ENCODE peak calls at places on chromosome 7, in seven cellular contexts. T, P, E, N, B, J and G are unnamed samples.
A peak's percentile ranks its signal among the peaks of the same experiment; 100 is the strongest.

GRCh38 chr7:16432425-16432731 is 11.0 kb upstream of the CRPPA start:
- DNase-seq in T (no peak), P (no peak), E (no peak), N (no peak), B (no peak), J (no peak), G (no peak)

GRCh38 chr7:106653488-106653887 is 7.5 kb downstream of the CCDC71L start:
- DNase-seq in T (no peak), P (no peak), E (no peak), N (no peak), B (no peak), J (no peak), G (no peak)

GRCh38 chr7:45176886-45177731 is 19.5 kb downstream of the RAMP3 start:
- DNase-seq in T (no peak), P (no peak), E (no peak), N (peak; percentile 46), B (no peak), J (no peak), G (peak; percentile 44)

GRCh38 chr7:141189231-141189630 is 115.4 kb downstream of the TMEM178B start:
- DNase-seq in T (no peak), P (no peak), E (no peak), N (no peak), B (no peak), J (no peak), G (no peak)

GRCh38 chr7:33459340-33459751 is 330.0 kb downstream of the BBS9 start:
- DNase-seq in T (peak; percentile 29), P (no peak), E (peak; percentile 70), N (no peak), B (no peak), J (peak; percentile 66), G (no peak)

GRCh38 chr7:157499835-157500153 is 163.0 kb downstream of the DNAJB6 start:
- DNase-seq in T (no peak), P (no peak), E (no peak), N (peak; percentile 35), B (no peak), J (no peak), G (no peak)

GRCh38 chr7:117666019-117666418 is 186.2 kb downstream of the CFTR start:
- DNase-seq in T (peak; percentile 69), P (no peak), E (no peak), N (no peak), B (no peak), J (peak; percentile 83), G (no peak)

GRCh38 chr7:148650232-148650858 is 48.4 kb upstream of the CUL1 start:
- DNase-seq in T (peak; percentile 81), P (no peak), E (no peak), N (no peak), B (no peak), J (peak; percentile 65), G (no peak)

GRCh38 chr7:134014935-134015334 is 112.2 kb upstream of the LRGUK start:
- DNase-seq in T (peak; percentile 5), P (no peak), E (no peak), N (no peak), B (no peak), J (no peak), G (no peak)

GRCh38 chr7:128104109-128104742 is 73.0 kb upstream of the LRRC4 start:
- DNase-seq in T (no peak), P (no peak), E (peak; percentile 29), N (peak; percentile 65), B (no peak), J (no peak), G (no peak)

GRCh38 chr7:24024276-24024675 is 259.7 kb upstream of the NPY start:
- DNase-seq in T (no peak), P (no peak), E (no peak), N (no peak), B (no peak), J (no peak), G (no peak)

GRCh38 chr7:30974605-30975256 is 11.0 kb downstream of the GHRHR start:
- DNase-seq in T (peak; percentile 18), P (no peak), E (peak; percentile 82), N (no peak), B (no peak), J (peak; percentile 40), G (peak; percentile 77)

GRCh38 chr7:38316733-38317360 is 43.4 kb upstream of the TARP start:
- DNase-seq in T (no peak), P (no peak), E (no peak), N (no peak), B (no peak), J (peak; percentile 27), G (no peak)

GRCh38 chr7:53491041-53491440 is 455.6 kb downstream of the POM121L12 start:
- DNase-seq in T (no peak), P (no peak), E (no peak), N (no peak), B (no peak), J (no peak), G (no peak)

GRCh38 chr7:23529262-23529859 is 2.4 kb downstream of the TRA2A start:
- DNase-seq in T (no peak), P (no peak), E (no peak), N (no peak), B (no peak), J (no peak), G (no peak)

GRCh38 chr7:12028508-12028907 is 182.6 kb upstream of the TMEM106B start:
- DNase-seq in T (peak; percentile 84), P (no peak), E (no peak), N (no peak), B (no peak), J (peak; percentile 64), G (no peak)

GRCh38 chr7:25122373-25122772 is 2.7 kb downstream of the CYCS start:
- DNase-seq in T (peak; percentile 46), P (no peak), E (no peak), N (no peak), B (no peak), J (peak; percentile 75), G (no peak)

GRCh38 chr7:33065981-33066380 is 3.4 kb upstream of the NT5C3A start:
- DNase-seq in T (no peak), P (no peak), E (no peak), N (no peak), B (no peak), J (no peak), G (no peak)

GRCh38 chr7:33721895-33722294 is 183.4 kb upstream of the BMPER start:
- DNase-seq in T (no peak), P (no peak), E (no peak), N (no peak), B (no peak), J (peak; percentile 42), G (no peak)

GRCh38 chr7:130151591-130152269 is 53.5 kb downstream of the TMEM209 start:
- DNase-seq in T (peak; percentile 47), P (no peak), E (no peak), N (no peak), B (no peak), J (peak; percentile 23), G (no peak)

GRCh38 chr7:11461999-11462398 is 370.0 kb downstream of the THSD7A start:
- DNase-seq in T (no peak), P (no peak), E (no peak), N (no peak), B (no peak), J (no peak), G (no peak)

DNA sequence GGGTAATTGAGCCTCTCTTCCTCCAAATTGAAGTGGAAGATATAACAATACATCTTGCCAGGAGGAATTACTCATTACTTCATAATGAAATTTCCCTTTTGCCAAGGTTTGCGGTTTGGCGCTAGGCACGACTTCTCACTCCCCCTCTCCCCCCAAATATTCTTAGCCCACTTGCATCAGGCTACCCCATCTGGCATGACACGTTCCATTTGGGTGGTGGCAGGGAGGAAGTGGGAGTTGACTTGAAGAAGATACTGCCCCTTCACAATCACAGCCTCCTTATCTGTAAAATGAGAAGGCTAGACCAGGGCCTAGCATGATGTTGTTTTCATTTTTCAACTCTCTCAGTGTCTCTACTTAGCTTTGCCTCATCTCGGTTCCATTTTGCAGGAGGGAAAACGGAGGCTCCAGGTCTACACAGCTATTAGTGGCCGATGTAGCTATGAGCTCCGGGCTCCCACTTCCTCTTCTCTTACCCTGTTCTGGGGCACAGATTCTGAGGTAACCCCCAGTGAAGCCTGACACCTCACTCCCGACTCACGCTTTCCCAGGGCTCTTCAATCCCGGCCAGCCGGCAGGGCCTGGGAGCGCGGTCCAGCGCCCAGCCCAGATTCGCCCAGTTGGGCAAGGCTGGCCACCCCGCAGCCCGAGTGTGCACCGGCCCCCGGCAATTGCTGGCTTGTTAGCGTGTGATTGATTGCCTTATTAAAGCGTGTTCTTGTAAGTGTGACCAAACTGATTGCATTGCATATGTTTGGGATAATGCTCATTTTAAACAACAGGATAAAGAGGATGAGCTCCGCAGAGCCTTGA is 6.5 kb downstream of the EVX1 start:
- DNase-seq in T (peak; percentile 39), P (no peak), E (peak; percentile 55), N (no peak), B (no peak), J (no peak), G (no peak)
- H3K9me3 ChIP-seq in T (peaks cover 14% of the 10 kb centered on the region), P (no peaks in the 10 kb centered on the region), E (no peaks in the 10 kb centered on the region), N (no peaks in the 10 kb centered on the region), B (no peaks in the 10 kb centered on the region), J (peaks cover 21% of the 10 kb centered on the region), G (no peaks in the 10 kb centered on the region)

DNA sequence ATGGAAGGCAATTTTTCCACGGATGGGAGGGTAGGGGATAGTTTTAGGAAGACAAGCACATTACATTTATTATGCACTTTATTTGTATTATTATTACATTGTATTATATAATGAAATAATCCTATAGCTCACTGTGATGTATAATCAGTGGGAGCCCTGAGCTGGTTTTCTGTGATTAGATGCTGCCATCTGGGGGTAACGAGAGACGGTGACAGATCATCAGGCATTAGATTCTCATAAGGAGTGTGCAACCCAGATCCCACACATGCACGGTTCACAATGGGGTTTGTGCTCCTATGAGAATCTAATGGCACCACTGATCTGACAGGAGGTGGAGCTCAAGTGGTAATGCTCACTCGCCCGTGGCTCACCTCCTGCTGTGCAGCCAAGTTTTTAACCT is 103.9 kb upstream of the STK17A start:
- DNase-seq in T (no peak), P (no peak), E (no peak), N (no peak), B (no peak), J (no peak), G (no peak)
- TF ChIP-seq CTCF in T (no peak), P (no peak), E (peak; percentile 15), N (no peak), B (no peak), J (no peak), G (no peak)

GRCh38 chr7:115679423-115679822 is 351.1 kb downstream of the TFEC start:
- DNase-seq in T (no peak), P (no peak), E (no peak), N (no peak), B (no peak), J (no peak), G (no peak)

GRCh38 chr7:115682507-115682906 is 348.1 kb downstream of the TFEC start:
- DNase-seq in T (no peak), P (no peak), E (no peak), N (no peak), B (no peak), J (no peak), G (no peak)

GRCh38 chr7:115679976-115680375 is 350.6 kb downstream of the TFEC start:
- DNase-seq in T (peak; percentile 25), P (no peak), E (peak; percentile 72), N (no peak), B (no peak), J (peak; percentile 59), G (no peak)

GRCh38 chr7:115680921-115681320 is 349.6 kb downstream of the TFEC start:
- DNase-seq in T (no peak), P (no peak), E (peak; percentile 33), N (no peak), B (no peak), J (no peak), G (no peak)

GRCh38 chr7:115683093-115683492 is 347.5 kb downstream of the TFEC start:
- DNase-seq in T (no peak), P (no peak), E (no peak), N (no peak), B (no peak), J (no peak), G (no peak)
- H3K27ac ChIP-seq in T (no peak overlapping the region), P (no peak overlapping the region), E (no peak overlapping the region), N (no peak overlapping the region), B (no peak overlapping the region), J (no peak overlapping the region), G (no peak overlapping the region)

GRCh38 chr7:64639267-64640001 is 26.5 kb upstream of the ZNF107 start:
- DNase-seq in T (no peak), P (no peak), E (no peak), N (no peak), B (no peak), J (no peak), G (no peak)
- H3K9me3 ChIP-seq in T (peaks cover 6% of the 10 kb centered on the region), P (no peaks in the 10 kb centered on the region), E (peaks cover 13% of the 10 kb centered on the region), N (no peaks in the 10 kb centered on the region), B (no peaks in the 10 kb centered on the region), J (peaks cover 8% of the 10 kb centered on the region), G (no peaks in the 10 kb centered on the region)